ENCODE peak calls at places on chromosomes 3 and 15, in five cellular contexts. G is SK-N-DZ, P is pancreas, W is NCI-H774, R is progenitor cell of endocrine pancreas. C is an unnamed sample.

GRCh38 chr15:98609144-98609852 is 39.0 kb upstream of the IGF1R start:
- DNase-seq in R (no peak), P (no peak), G (no peak), W (no peak), C (no peak)

GRCh38 chr15:99340347-99340746 is 89.1 kb downstream of the LRRC28 start:
- DNase-seq in R (no peak), P (no peak), G (no peak), W (no peak), C (no peak)

GRCh38 chr3:27345493-27345892 is 23.7 kb downstream of the NEK10 start:
- DNase-seq in P (no peak), R (no peak), W (no peak), G (no peak), C (no peak)

GRCh38 chr3:50276762-50277101 is 2.2 kb upstream of the LSMEM2 start:
- DNase-seq in W (no peak), G (no peak), R (no peak), P (no peak), C (no peak)

GRCh38 chr3:52959773-52960172 is 62.4 kb upstream of the STIMATE start:
- DNase-seq in P (no peak), R (no peak), W (no peak), G (no peak), C (no peak)

GRCh38 chr3:124846189-124846588 is 41.0 kb downstream of the ITGB5 start:
- DNase-seq in P (no peak), G (no peak), W (no peak), R (no peak), C (no peak)

GRCh38 chr15:40449275-40449674 is 8.5 kb downstream of the BAHD1 start:
- DNase-seq in R (no peak), G (no peak), W (no peak), P (no peak), C (no peak)

GRCh38 chr15:96160269-96160668 is 170.2 kb upstream of the NR2F2 start:
- DNase-seq in G (no peak), W (no peak), R (no peak), P (peak; percentile 59), C (no peak)

GRCh38 chr3:182683335-182684257 is 109.7 kb upstream of the ATP11B start:
- DNase-seq in R (peak; percentile 57), W (peak; percentile 92), P (no peak), G (peak; percentile 69), C (peak; percentile 49)

GRCh38 chr3:137035631-137036030 is 77.8 kb downstream of the IL20RB start:
- DNase-seq in G (no peak), P (no peak), R (no peak), W (no peak), C (no peak)